ENCODE peak calls at places on chromosome 18, in nine cellular contexts. F, S, Y, D, Z, R, P, H and K are unnamed samples. For H3K27me3, the result is how much of the 10 kb centered on the place peaks cover.

GRCh38 chr18:3653859-3654441 is 204.0 kb downstream of the TGIF1 start:
- DNase-seq in P (no peak), D (no peak), Z (no peak), S (no peak), R (no peak), F (no peak), Y (no peak), H (no peak), K (no peak)

GRCh38 chr18:76593838-76594237 is 98.8 kb upstream of the ZNF516 start:
- DNase-seq in F (no peak), D (no peak), R (no peak), H (no peak), Z (no peak), S (no peak), Y (no peak), P (no peak), K (no peak)

GRCh38 chr18:68354176-68354575 is 360.7 kb downstream of the TMX3 start:
- DNase-seq in Y (no peak), Z (no peak), D (peak), R (no peak), P (no peak), S (no peak), F (no peak), H (no peak), K (no peak)

GRCh38 chr18:23229472-23229871 is 94.2 kb downstream of the CABLES1 start:
- DNase-seq in F (no peak), R (peak), D (peak), Z (no peak), H (no peak), S (no peak), Y (no peak), P (no peak), K (no peak)

GRCh38 chr18:11379660-11380059 is 229.7 kb upstream of the SLC35G4 start:
- DNase-seq in F (no peak), R (no peak), H (peak), P (no peak), Z (no peak), Y (no peak), D (no peak), S (no peak), K (no peak)

GRCh38 chr18:1665064-1665463 is 760.4 kb downstream of the ADCYAP1 start:
- DNase-seq in Z (no peak), S (no peak), H (no peak), R (no peak), P (no peak), D (no peak), F (no peak), Y (no peak), K (no peak)

GRCh38 chr18:25349926-25350560 is 1.9 kb downstream of the ZNF521 start:
- DNase-seq in Z (no peak), Y (no peak), F (peak), H (peak), S (no peak), D (peak), R (peak), P (peak), K (peak)

GRCh38 chr18:55321268-55322175 is 266.5 kb downstream of the TCF4 start:
- DNase-seq in F (peak), R (peak), Y (no peak), D (peak), S (no peak), H (peak), Z (peak), P (peak), K (peak)

GRCh38 chr18:80086281-80086680 is 22.8 kb upstream of the ADNP2 start:
- DNase-seq in Y (no peak), Z (no peak), S (no peak), H (no peak), R (no peak), F (no peak), P (no peak), D (no peak), K (no peak)

GRCh38 chr18:31581498-31582197 is 10.0 kb upstream of the TTR start:
- DNase-seq in F (no peak), P (no peak), S (no peak), Z (peak), D (no peak), R (peak), Y (peak), H (no peak), K (no peak)

GRCh38 chr18:34219651-34220050 is 5.1 kb downstream of the NOL4 start:
- DNase-seq in H (no peak), P (no peak), F (no peak), Y (no peak), R (no peak), Z (no peak), S (no peak), D (no peak), K (no peak)

GRCh38 chr18:57959278-57959677 is 84.7 kb upstream of the NEDD4L start:
- DNase-seq in Z (peak), H (peak), Y (peak), F (no peak), P (peak), R (peak), S (peak), D (peak), K (peak)

GRCh38 chr18:48326901-48327675 is 82.1 kb downstream of the ZBTB7C start:
- DNase-seq in R (peak), H (no peak), D (peak), F (no peak), Y (peak), P (no peak), S (no peak), Z (peak), K (peak)

GRCh38 chr18:70332694-70333093 is 43.8 kb downstream of the SOCS6 start:
- DNase-seq in S (no peak), R (peak), Y (no peak), Z (no peak), H (no peak), P (no peak), F (no peak), D (peak), K (no peak)

GRCh38 chr18:58152216-58152615 is 108.2 kb downstream of the NEDD4L start:
- DNase-seq in R (no peak), Z (no peak), Y (no peak), D (no peak), H (no peak), P (no peak), S (no peak), F (no peak), K (no peak)

GRCh38 chr18:50193796-50194622 is 938 bp downstream of the MYO5B start:
- DNase-seq in R (no peak), S (no peak), F (no peak), H (no peak), Y (no peak), D (no peak), P (peak), Z (no peak), K (peak)

GRCh38 chr18:9648431-9649163 is 34.2 kb upstream of the PPP4R1 start:
- DNase-seq in Z (no peak), F (no peak), S (no peak), H (no peak), D (no peak), R (no peak), Y (no peak), P (no peak), K (no peak)

GRCh38 chr18:28875059-28875458 is 698.1 kb upstream of the CDH2 start:
- DNase-seq in S (no peak), F (no peak), R (peak), Y (peak), D (no peak), P (no peak), H (no peak), Z (no peak), K (no peak)

GRCh38 chr18:79911009-79911870 is 40.2 kb downstream of the SLC66A2 start:
- DNase-seq in Z (peak), R (no peak), H (no peak), S (no peak), P (peak), D (no peak), Y (no peak), F (no peak), K (no peak)

GRCh38 chr18:79805211-79805862 is 7.6 kb downstream of the KCNG2 start:
- DNase-seq in Y (no peak), P (no peak), Z (no peak), S (no peak), R (no peak), F (no peak), H (no peak), D (no peak), K (no peak)

GRCh38 chr18:22844184-22844583 is 88.9 kb upstream of the RBBP8 start:
- DNase-seq in H (no peak), F (no peak), S (no peak), D (no peak), Z (no peak), P (no peak), Y (no peak), R (peak), K (no peak)

GRCh38 chr18:3395466-3395865 is 54.5 kb upstream of the TGIF1 start:
- DNase-seq in R (no peak), Y (no peak), F (no peak), D (no peak), Z (no peak), P (no peak), S (no peak), H (no peak), K (no peak)

GRCh38 chr18:56684277-56684676 is 33.1 kb downstream of the WDR7 start:
- DNase-seq in D (no peak), F (no peak), Z (no peak), S (no peak), R (no peak), H (no peak), P (no peak), Y (no peak), K (no peak)
- H3K27me3 ChIP-seq in D (under half), F (under half), Z (under half), S (under half), R (under half), H (under half), P (under half), Y (under half), K (under half)

GRCh38 chr18:388198-388597 is 112.3 kb downstream of the COLEC12 start:
- DNase-seq in S (no peak), P (no peak), H (no peak), Y (no peak), F (no peak), Z (no peak), D (no peak), R (no peak), K (no peak)
- H3K27me3 ChIP-seq in S (under half), P (under half), H (under half), Y (under half), F (under half), Z (under half), D (under half), R (under half), K (under half)

GRCh38 chr18:13268035-13268700 is 49.6 kb downstream of the LDLRAD4 start:
- DNase-seq in P (peak), R (peak), S (peak), Y (peak), F (no peak), H (no peak), Z (no peak), D (peak), K (peak)

GRCh38 chr18:13267517-13267916 is 49.0 kb downstream of the LDLRAD4 start:
- DNase-seq in R (peak), Z (no peak), P (peak), S (no peak), D (no peak), F (no peak), Y (no peak), H (no peak), K (no peak)

GRCh38 chr18:13270279-13270911 is 51.8 kb downstream of the LDLRAD4 start:
- DNase-seq in F (no peak), Z (no peak), P (no peak), S (no peak), D (no peak), R (no peak), Y (no peak), H (no peak), K (no peak)

GRCh38 chr18:13269599-13270011 is 51.0 kb downstream of the LDLRAD4 start:
- DNase-seq in H (peak), R (peak), Y (no peak), P (no peak), Z (no peak), D (no peak), F (peak), S (no peak), K (peak)

DNA sequence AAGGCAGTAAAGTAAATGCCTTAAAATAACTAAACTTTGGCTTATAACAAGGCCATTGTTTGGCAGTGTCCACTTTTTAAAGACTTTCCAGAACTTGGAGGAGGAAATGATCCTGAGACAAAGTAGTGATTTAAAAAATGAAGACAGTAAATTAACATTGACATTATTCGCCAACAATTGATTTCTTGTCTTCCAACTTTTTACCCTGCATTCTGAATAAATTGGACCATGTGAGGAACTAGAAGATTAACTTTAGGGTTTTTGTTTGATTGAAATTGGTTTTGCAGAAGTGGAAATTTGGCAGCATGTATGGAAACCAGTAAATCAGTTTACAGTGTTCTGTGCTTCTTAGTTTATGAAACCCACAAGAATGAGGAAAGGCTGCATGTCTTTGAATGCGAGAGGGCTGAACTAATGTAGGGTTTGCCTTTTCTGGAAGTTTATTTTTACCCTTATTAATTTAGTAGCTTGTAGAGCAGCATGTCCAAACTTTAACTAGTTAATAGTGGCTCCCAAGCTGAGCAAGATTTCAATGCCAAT is 50.3 kb downstream of the LDLRAD4 start:
- DNase-seq in R (no peak), S (no peak), F (no peak), H (no peak), Z (no peak), P (no peak), Y (no peak), D (no peak), K (no peak)
- H3K27me3 ChIP-seq in R (half or more), S (under half), F (under half), H (under half), Z (under half), P (under half), Y (under half), D (under half), K (under half)

DNA sequence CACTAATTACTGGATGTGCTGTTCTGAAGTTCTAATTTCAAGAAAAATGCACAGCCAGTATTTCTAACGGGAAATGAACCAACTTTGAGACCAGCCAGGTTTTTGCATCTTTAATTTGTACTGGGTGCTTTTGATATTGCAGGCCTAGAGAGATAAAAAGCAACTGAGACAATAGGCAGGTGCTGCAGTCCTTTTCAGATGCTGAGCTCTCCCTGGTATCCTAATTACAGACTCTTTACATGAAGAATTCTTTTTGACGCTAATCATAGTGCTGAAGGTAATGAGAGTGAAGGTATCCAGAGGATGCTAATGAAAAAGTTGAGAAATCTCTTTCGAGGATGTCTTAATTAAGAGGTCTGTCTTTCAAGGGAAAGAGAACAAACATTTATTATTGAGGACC is 85.1 kb downstream of the SERPINB8 start:
- DNase-seq in R (no peak), H (no peak), Y (no peak), S (no peak), P (no peak), F (no peak), D (no peak), Z (no peak), K (no peak)
- H3K27me3 ChIP-seq in R (under half), H (under half), Y (under half), S (under half), P (under half), F (under half), D (under half), Z (under half), K (under half)

GRCh38 chr18:26556573-26556972 is 8.2 kb upstream of the KCTD1 start:
- DNase-seq in Y (no peak), H (no peak), S (no peak), P (no peak), F (no peak), D (peak), R (peak), Z (peak), K (no peak)

GRCh38 chr18:26555804-26556553 is 7.6 kb upstream of the KCTD1 start:
- DNase-seq in F (no peak), P (no peak), Z (peak), R (no peak), Y (no peak), H (no peak), D (no peak), S (no peak), K (no peak)

GRCh38 chr18:26549486-26550435 is 1.4 kb upstream of the KCTD1 start:
- DNase-seq in Z (peak), P (peak), Y (no peak), H (peak), S (no peak), D (peak), R (peak), F (peak), K (peak)

GRCh38 chr18:26551217-26551708 is 2.9 kb upstream of the KCTD1 start:
- DNase-seq in P (no peak), Y (no peak), Z (peak), F (no peak), R (no peak), H (no peak), D (no peak), S (no peak), K (no peak)

GRCh38 chr18:26553943-26554342 is 5.6 kb upstream of the KCTD1 start:
- DNase-seq in D (no peak), H (no peak), P (no peak), R (no peak), Y (no peak), Z (no peak), S (no peak), F (no peak), K (no peak)
- H3K27me3 ChIP-seq in D (under half), H (under half), P (under half), R (under half), Y (under half), Z (under half), S (under half), F (under half), K (under half)

DNA sequence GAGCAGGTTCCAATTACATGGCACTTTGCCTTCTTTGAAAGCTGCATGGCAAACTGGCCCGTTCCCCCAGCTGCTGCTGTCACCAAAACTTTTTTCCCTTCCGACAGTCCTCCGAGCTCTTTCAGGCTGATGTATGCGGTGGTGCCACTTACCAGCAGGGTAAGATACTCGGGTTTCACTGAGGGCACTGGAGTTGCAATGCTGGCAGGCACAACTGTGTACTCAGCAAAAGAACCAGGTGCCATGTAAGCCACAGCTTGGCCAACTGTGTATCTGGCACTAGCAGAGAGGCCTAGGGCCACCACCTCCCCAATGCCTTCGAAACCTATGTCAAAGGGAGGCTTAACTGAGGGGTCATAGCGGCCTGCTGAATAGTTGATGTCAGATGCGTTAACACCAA is 7.0 kb downstream of the PTGR3 start:
- DNase-seq in H (no peak), Z (no peak), D (no peak), S (no peak), Y (no peak), F (no peak), P (no peak), R (no peak), K (no peak)
- H3K27me3 ChIP-seq in H (under half), Z (under half), D (under half), S (under half), Y (under half), F (under half), P (under half), R (under half), K (under half)